ENCODE peak calls at places on chromosome 1, in ten cellular contexts. K is naive thymus-derived CD8-positive, alpha-beta T cell; Z is myocyte; H is KBM-7; I is ACHN; D is heart left ventricle; N is NCI-H446 treated with DMSO at 0.1 percent for 48 hours; L is GM12891; O is activated CD4-positive, alpha-beta T cell treated with anti-CD3 and anti-CD28 coated beads, Interleukin-2, amount 50 U/mL, for 48 hours; Y is aorta. E is an unnamed sample.

GRCh38 chr1:2384941-2385481 is 6.3 kb downstream of the MORN1 start:
- DNase-seq in O (no peak), Y (peak), Z (peak), L (no peak), H (no peak), K (no peak), I (no peak), D (no peak), N (no peak), E (no peak)

GRCh38 chr1:235872270-235872669 is 5.6 kb upstream of the LYST start:
- DNase-seq in K (no peak), O (no peak), Y (no peak), D (no peak), L (no peak), Z (no peak), H (no peak), I (no peak), N (no peak), E (no peak)

GRCh38 chr1:223421676-223422075 is 28.5 kb downstream of the CCDC185 start:
- DNase-seq in N (no peak), D (no peak), I (no peak), O (no peak), H (no peak), L (no peak), Y (no peak), K (no peak), Z (peak), E (no peak)

GRCh38 chr1:65486613-65487012 is 66.1 kb downstream of the LEPR start:
- DNase-seq in Z (no peak), L (no peak), N (no peak), O (no peak), Y (no peak), D (no peak), K (no peak), H (no peak), I (no peak), E (no peak)

GRCh38 chr1:198929961-198930599 is 291.2 kb downstream of the PTPRC start:
- DNase-seq in Z (peak), I (peak), H (peak), L (no peak), O (no peak), Y (no peak), K (peak), N (peak), D (no peak), E (peak)

GRCh38 chr1:183582021-183582746 is 8.1 kb downstream of the NCF2 start:
- DNase-seq in H (no peak), N (no peak), Y (peak), O (no peak), L (no peak), I (no peak), D (no peak), K (no peak), Z (no peak), E (no peak)

GRCh38 chr1:12415239-12415543 is 185.4 kb downstream of the VPS13D start:
- DNase-seq in H (no peak), O (no peak), D (no peak), L (no peak), K (no peak), I (no peak), N (no peak), Y (no peak), Z (no peak), E (peak)

GRCh38 chr1:175267716-175268416 is 75.3 kb upstream of the KIAA0040 start:
- DNase-seq in D (peak), N (no peak), H (no peak), K (no peak), O (no peak), I (no peak), Y (no peak), Z (no peak), L (no peak), E (peak)

GRCh38 chr1:77024500-77024899 is 157.2 kb downstream of the ST6GALNAC5 start:
- DNase-seq in N (no peak), K (no peak), H (no peak), L (no peak), Y (no peak), I (no peak), D (no peak), O (no peak), Z (no peak), E (no peak)

GRCh38 chr1:12654004-12654567 is 10.2 kb downstream of the AADACL4 start:
- DNase-seq in L (no peak), K (no peak), N (no peak), I (no peak), O (no peak), Y (no peak), Z (no peak), D (no peak), H (no peak), E (peak)

GRCh38 chr1:198713081-198713480 is 74.2 kb downstream of the PTPRC start:
- DNase-seq in O (no peak), I (no peak), D (no peak), L (no peak), N (no peak), H (no peak), Y (no peak), K (no peak), Z (no peak), E (peak)

GRCh38 chr1:168991667-168992475 is 114.6 kb upstream of the ATP1B1 start:
- DNase-seq in I (no peak), Y (no peak), D (no peak), H (no peak), L (no peak), O (peak), N (no peak), Z (no peak), K (no peak), E (no peak)

GRCh38 chr1:91876040-91876470 is 9.9 kb downstream of the TGFBR3 start:
- DNase-seq in O (peak), H (no peak), Y (no peak), L (peak), I (no peak), K (no peak), Z (no peak), D (no peak), N (no peak), E (no peak)

GRCh38 chr1:230068952-230069684 is 2.1 kb downstream of the GALNT2 start:
- DNase-seq in L (no peak), D (no peak), H (peak), O (no peak), Y (no peak), I (no peak), Z (no peak), K (no peak), N (no peak), E (peak)

GRCh38 chr1:210291786-210292275 is 36.9 kb upstream of the HHAT start:
- DNase-seq in I (peak), L (no peak), D (peak), K (no peak), O (no peak), Z (no peak), Y (peak), N (no peak), H (no peak), E (peak)

E was measured in fibroblast of lung.